ENCODE peak calls at places on chromosomes 13 and 19, in seven cellular contexts. A is WERI-Rb-1, J is T follicular helper cell, V is GM18507, H is HAP-1, W is esophagus muscularis mucosa, F is left cardiac atrium. C is an unnamed sample.

GRCh38 chr13:63636231-63636993 is 2220.8 kb upstream of the PCDH20 start:
- DNase-seq in J (no peak), W (no peak), A (no peak), F (no peak), V (no peak), H (peak; percentile 7), C (no peak)

GRCh38 chr13:90360785-90361184 is 986.7 kb upstream of the MIR17HG start:
- DNase-seq in V (no peak), W (no peak), F (no peak), J (no peak), A (no peak), H (no peak), C (no peak)

GRCh38 chr19:24078688-24079087 is 8.3 kb upstream of the ZNF254 start:
- DNase-seq in W (peak; percentile 29), H (peak; percentile 13), J (no peak), A (no peak), F (no peak), V (no peak), C (no peak)

GRCh38 chr19:40598121-40598917 is 2.9 kb upstream of the LTBP4 start:
- DNase-seq in V (no peak), H (peak; percentile 96), J (peak; percentile 76), A (peak; percentile 93), F (peak; percentile 87), W (peak; percentile 97), C (peak; percentile 75)

GRCh38 chr13:75038315-75038881 is 443.6 kb downstream of the TBC1D4 start:
- DNase-seq in H (no peak), W (no peak), V (no peak), J (no peak), A (no peak), F (no peak), C (no peak)

GRCh38 chr19:34481861-34482379 is 362 bp downstream of the WTIP start:
- DNase-seq in H (no peak), V (no peak), A (no peak), J (no peak), W (no peak), F (no peak), C (no peak)

GRCh38 chr19:11373166-11373884 is 1.1 kb upstream of the SWSAP1 start:
- DNase-seq in A (no peak), W (no peak), H (peak; percentile 71), J (no peak), F (no peak), V (no peak), C (peak; percentile 73)

GRCh38 chr13:27082325-27082724 is 89.3 kb downstream of the USP12 start:
- DNase-seq in F (no peak), W (no peak), J (no peak), H (no peak), V (no peak), A (no peak), C (no peak)

GRCh38 chr13:51425410-51426042 is 27.3 kb downstream of the INTS6 start:
- DNase-seq in A (no peak), V (no peak), J (no peak), F (no peak), W (no peak), H (no peak), C (no peak)

GRCh38 chr19:29690842-29691241 is 24.2 kb downstream of the C19orf12 start:
- DNase-seq in V (no peak), A (peak; percentile 59), J (no peak), W (no peak), H (peak; percentile 57), F (no peak), C (peak; percentile 77)

GRCh38 chr13:113110048-113110851 is 4.7 kb downstream of the F7 start:
- DNase-seq in A (no peak), F (peak; percentile 31), V (no peak), J (no peak), H (no peak), W (no peak), C (no peak)

GRCh38 chr19:38265213-38265861 is 964 bp downstream of the SPINT2 start:
- DNase-seq in V (no peak), F (peak; percentile 42), H (no peak), J (no peak), W (no peak), A (no peak), C (peak; percentile 77)

C was measured in MV-4-11.